ENCODE peak calls at places on chromosome 6, in nine cellular contexts. One of them, this sample, is unnamed.

GRCh38 chr6:40754481-40755045 is 167.4 kb upstream of the LRFN2 start:
- DNase-seq in NCI-H774: no peak
- DNase-seq in hippocampal formation: no peak
- DNase-seq in osteoblast: no peak
- DNase-seq in T-cell: no peak
- DNase-seq in kidney tubule cell: no peak
- DNase-seq in SW 1271: no peak
- DNase-seq in endodermal cell: peak; percentile 52
- DNase-seq in left cardiac atrium: no peak
- DNase-seq in this sample: no peak

GRCh38 chr6:148972481-148972880 is 225.7 kb downstream of the UST start:
- DNase-seq in NCI-H774: peak; percentile 92
- DNase-seq in hippocampal formation: no peak
- DNase-seq in osteoblast: no peak
- DNase-seq in T-cell: peak; percentile 43
- DNase-seq in kidney tubule cell: peak; percentile 76
- DNase-seq in SW 1271: no peak
- DNase-seq in endodermal cell: peak; percentile 97
- DNase-seq in left cardiac atrium: no peak
- DNase-seq in this sample: peak; percentile 99

GRCh38 chr6:167113935-167114910 is 8.7 kb upstream of the CCR6 start:
- DNase-seq in NCI-H774: no peak
- DNase-seq in hippocampal formation: no peak
- DNase-seq in osteoblast: no peak
- DNase-seq in T-cell: peak; percentile 50
- DNase-seq in kidney tubule cell: no peak
- DNase-seq in SW 1271: no peak
- DNase-seq in endodermal cell: no peak
- DNase-seq in left cardiac atrium: no peak
- DNase-seq in this sample: no peak

GRCh38 chr6:424741-425417 is 33.3 kb downstream of the IRF4 start:
- DNase-seq in NCI-H774: no peak
- DNase-seq in hippocampal formation: no peak
- DNase-seq in osteoblast: no peak
- DNase-seq in T-cell: no peak
- DNase-seq in kidney tubule cell: no peak
- DNase-seq in SW 1271: no peak
- DNase-seq in endodermal cell: no peak
- DNase-seq in left cardiac atrium: no peak
- DNase-seq in this sample: no peak

GRCh38 chr6:814378-815347 is 121.7 kb upstream of the EXOC2 start:
- DNase-seq in NCI-H774: no peak
- DNase-seq in hippocampal formation: no peak
- DNase-seq in osteoblast: no peak
- DNase-seq in T-cell: no peak
- DNase-seq in kidney tubule cell: no peak
- DNase-seq in SW 1271: no peak
- DNase-seq in endodermal cell: no peak
- DNase-seq in left cardiac atrium: no peak
- DNase-seq in this sample: no peak

GRCh38 chr6:80132942-80133517 is 26.6 kb downstream of the BCKDHB start:
- DNase-seq in NCI-H774: peak; percentile 68
- DNase-seq in hippocampal formation: peak; percentile 37
- DNase-seq in osteoblast: no peak
- DNase-seq in T-cell: no peak
- DNase-seq in kidney tubule cell: peak; percentile 61
- DNase-seq in SW 1271: no peak
- DNase-seq in endodermal cell: peak; percentile 74
- DNase-seq in left cardiac atrium: peak; percentile 66
- DNase-seq in this sample: peak; percentile 51

GRCh38 chr6:30885999-30886896 is 1.9 kb downstream of the DDR1 start:
- DNase-seq in NCI-H774: peak; percentile 0
- DNase-seq in hippocampal formation: peak; percentile 42
- DNase-seq in osteoblast: peak; percentile 97
- DNase-seq in T-cell: peak; percentile 43
- DNase-seq in kidney tubule cell: peak; percentile 92
- DNase-seq in SW 1271: peak; percentile 45
- DNase-seq in endodermal cell: peak; percentile 94
- DNase-seq in left cardiac atrium: peak; percentile 73
- DNase-seq in this sample: peak; percentile 73

GRCh38 chr6:12009904-12010634 is 2.0 kb upstream of the HIVEP1 start:
- DNase-seq in NCI-H774: no peak
- DNase-seq in hippocampal formation: no peak
- DNase-seq in osteoblast: peak; percentile 92
- DNase-seq in T-cell: no peak
- DNase-seq in kidney tubule cell: peak; percentile 19
- DNase-seq in SW 1271: no peak
- DNase-seq in endodermal cell: peak; percentile 48
- DNase-seq in left cardiac atrium: no peak
- DNase-seq in this sample: no peak

GRCh38 chr6:34324738-34325444 is 67.6 kb downstream of the NUDT3 start:
- DNase-seq in NCI-H774: no peak
- DNase-seq in hippocampal formation: no peak
- DNase-seq in osteoblast: no peak
- DNase-seq in T-cell: no peak
- DNase-seq in kidney tubule cell: no peak
- DNase-seq in SW 1271: no peak
- DNase-seq in endodermal cell: no peak
- DNase-seq in left cardiac atrium: peak; percentile 45
- DNase-seq in this sample: no peak

GRCh38 chr6:31838968-31839367 is 11.4 kb downstream of the HSPA1B start:
- DNase-seq in NCI-H774: no peak
- DNase-seq in hippocampal formation: no peak
- DNase-seq in osteoblast: peak; percentile 37
- DNase-seq in T-cell: no peak
- DNase-seq in kidney tubule cell: no peak
- DNase-seq in SW 1271: no peak
- DNase-seq in endodermal cell: no peak
- DNase-seq in left cardiac atrium: no peak
- DNase-seq in this sample: no peak

GRCh38 chr6:73516712-73517489 is 3.9 kb downstream of the EEF1A1 start:
- DNase-seq in NCI-H774: no peak
- DNase-seq in hippocampal formation: no peak
- DNase-seq in osteoblast: no peak
- DNase-seq in T-cell: no peak
- DNase-seq in kidney tubule cell: peak; percentile 39
- DNase-seq in SW 1271: no peak
- DNase-seq in endodermal cell: no peak
- DNase-seq in left cardiac atrium: no peak
- DNase-seq in this sample: no peak

GRCh38 chr6:128053109-128053508 is 152.3 kb upstream of the THEMIS start:
- DNase-seq in NCI-H774: no peak
- DNase-seq in hippocampal formation: no peak
- DNase-seq in osteoblast: no peak
- DNase-seq in T-cell: no peak
- DNase-seq in kidney tubule cell: no peak
- DNase-seq in SW 1271: no peak
- DNase-seq in endodermal cell: no peak
- DNase-seq in left cardiac atrium: no peak
- DNase-seq in this sample: no peak

GRCh38 chr6:55445648-55446204 is 118.5 kb downstream of the GFRAL start:
- DNase-seq in NCI-H774: peak; percentile 7
- DNase-seq in hippocampal formation: peak; percentile 41
- DNase-seq in osteoblast: no peak
- DNase-seq in T-cell: no peak
- DNase-seq in kidney tubule cell: peak; percentile 39
- DNase-seq in SW 1271: no peak
- DNase-seq in endodermal cell: no peak
- DNase-seq in left cardiac atrium: no peak
- DNase-seq in this sample: no peak